ENCODE peak calls at places on chromosomes 13 and 19, in five cellular contexts. D, R, E, H and K are unnamed samples.

GRCh38 chr19:53394522-53394973 is 401 bp upstream of the ZNF765 start:
- DNase-seq in D (peak; percentile 18), R (no peak), E (no peak), H (peak; percentile 23), K (no peak)

GRCh38 chr19:33476151-33476707 is 45.4 kb downstream of the PEPD start:
- DNase-seq in D (no peak), R (no peak), E (no peak), H (no peak), K (no peak)

GRCh38 chr13:19181021-19181620 is 503 bp downstream of the TUBA3C start:
- DNase-seq in D (no peak), R (no peak), E (no peak), H (no peak), K (no peak)

GRCh38 chr13:108470921-108471320 is 158.5 kb upstream of the MYO16 start:
- DNase-seq in D (no peak), R (no peak), E (no peak), H (no peak), K (no peak)

GRCh38 chr19:50547385-50548190 is 20.6 kb downstream of the LRRC4B start:
- DNase-seq in D (no peak), R (no peak), E (no peak), H (no peak), K (no peak)

GRCh38 chr13:112144616-112145220 is 77.8 kb downstream of the SOX1 start:
- DNase-seq in D (no peak), R (no peak), E (no peak), H (no peak), K (no peak)

GRCh38 chr19:919157-920050 is 2.3 kb downstream of the KISS1R start:
- DNase-seq in D (no peak), R (peak; percentile 61), E (no peak), H (no peak), K (peak; percentile 62)

GRCh38 chr19:15885919-15886318 is 12.0 kb downstream of the CYP4F2 start:
- DNase-seq in D (no peak), R (no peak), E (no peak), H (no peak), K (no peak)

GRCh38 chr19:55692681-55693081 is 17.7 kb downstream of the EPN1 start:
- DNase-seq in D (no peak), R (no peak), E (no peak), H (no peak), K (no peak)

GRCh38 chr13:73035660-73036059 is 23.1 kb upstream of the KLF5 start:
- DNase-seq in D (no peak), R (no peak), E (no peak), H (no peak), K (no peak)

DNA sequence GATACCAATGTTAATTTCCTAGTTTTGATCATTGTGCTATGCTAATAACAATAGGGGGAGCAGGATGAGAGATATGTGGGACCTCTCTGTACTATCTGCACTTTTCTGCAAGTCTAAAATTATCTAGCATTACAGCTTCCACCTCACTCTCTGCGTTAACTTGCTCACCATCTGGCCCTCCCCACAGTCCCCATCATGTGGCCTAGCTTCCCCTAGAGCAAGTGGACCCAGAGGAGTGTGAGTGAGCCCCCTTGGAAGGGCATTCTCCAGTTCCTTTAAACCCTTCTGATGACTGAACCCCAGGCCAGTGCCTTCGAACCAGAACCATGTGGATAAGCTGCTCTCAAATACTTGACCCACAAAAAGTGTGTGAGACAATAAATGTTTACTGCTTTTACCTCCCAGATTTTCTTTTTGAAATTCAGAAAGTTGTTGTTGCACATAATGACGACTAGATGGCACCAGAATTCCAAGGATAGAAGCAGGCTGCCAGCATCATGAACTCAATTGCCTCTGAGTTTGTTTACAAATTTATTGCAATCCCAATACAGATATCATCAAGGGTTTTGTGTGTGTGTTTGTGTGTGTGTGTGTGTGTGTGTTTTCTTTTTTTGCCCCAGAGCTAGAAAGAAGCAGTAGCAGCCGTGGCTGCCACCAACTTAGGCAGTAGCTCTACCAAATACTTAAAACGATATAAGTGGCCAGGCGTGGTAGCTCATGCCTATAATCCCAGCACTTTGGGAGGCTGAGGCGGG is 49.0 kb upstream of the ZNF780A start:
- DNase-seq in D (no peak), R (no peak), E (no peak), H (no peak), K (peak; percentile 58)
- TF ChIP-seq CTCF in D (peak; percentile 65), R (peak; percentile 89), E (peak; percentile 81), H (peak; percentile 73), K (peak; percentile 38)

GRCh38 chr13:51457086-51457485 is 4.2 kb upstream of the INTS6 start:
- DNase-seq in D (no peak), R (no peak), E (no peak), H (no peak), K (no peak)
- TF ChIP-seq CTCF in D (no peak), R (no peak), E (no peak), H (no peak), K (no peak)

GRCh38 chr13:114110091-114110829 is 22.2 kb downstream of the RASA3 start:
- DNase-seq in D (no peak), R (peak; percentile 82), E (peak; percentile 87), H (peak; percentile 16), K (peak; percentile 67)
- TF ChIP-seq CTCF in D (no peak), R (no peak), E (peak; percentile 58), H (no peak), K (peak; percentile 6)

GRCh38 chr13:103510007-103510406 is 443.8 kb upstream of the SLC10A2 start:
- DNase-seq in D (no peak), R (no peak), E (no peak), H (no peak), K (no peak)
- TF ChIP-seq CTCF in D (peak; percentile 44), R (no peak), E (no peak), H (no peak), K (no peak)

GRCh38 chr19:39345956-39346355 is 3.7 kb downstream of the SAMD4B start:
- DNase-seq in D (no peak), R (no peak), E (no peak), H (no peak), K (no peak)

GRCh38 chr19:39339636-39340035 is 2.6 kb upstream of the SAMD4B start:
- DNase-seq in D (no peak), R (no peak), E (no peak), H (no peak), K (no peak)

GRCh38 chr19:39341720-39342604 is at the start of gene SAMD4B:
- DNase-seq in D (peak; percentile 91), R (peak; percentile 99), E (peak; percentile 99), H (peak; percentile 98), K (peak; percentile 100)

GRCh38 chr19:39342647-39343305 is 555 bp downstream of the SAMD4B start:
- DNase-seq in D (no peak), R (no peak), E (no peak), H (no peak), K (peak; percentile 27)

DNA sequence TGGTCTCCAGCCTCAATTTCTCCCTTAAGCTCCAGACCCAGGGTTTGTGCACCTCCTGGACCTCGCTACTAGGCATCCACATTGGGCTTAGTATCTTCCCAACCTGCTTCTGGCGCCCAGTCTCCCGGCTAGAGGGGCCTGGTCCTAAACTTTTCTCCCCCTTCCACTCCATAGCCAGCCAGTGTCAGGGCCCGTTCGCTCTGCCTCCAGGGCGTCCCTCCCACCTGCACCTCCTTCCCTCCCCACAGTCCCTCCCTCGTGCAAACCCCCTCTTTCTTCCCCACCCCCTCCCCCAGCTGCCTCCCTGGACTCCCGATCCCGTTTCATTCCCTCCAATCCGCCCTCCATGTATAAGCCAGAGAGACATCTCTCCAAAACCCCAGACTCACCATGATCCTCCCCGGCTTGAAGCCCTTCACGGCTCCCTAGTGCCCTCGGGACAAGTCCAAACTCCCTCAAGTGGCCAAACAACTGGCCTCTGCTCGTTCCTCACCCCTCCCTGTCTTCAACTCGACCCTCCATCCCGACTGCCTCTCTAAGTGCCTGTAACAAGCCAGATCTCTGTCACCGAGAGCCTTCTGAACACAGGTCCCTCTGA is 1.0 kb upstream of the SAMD4B start:
- DNase-seq in D (no peak), R (peak; percentile 24), E (peak; percentile 48), H (no peak), K (peak; percentile 31)
- TF ChIP-seq CTCF in D (no peak), R (no peak), E (no peak), H (no peak), K (no peak)